ENCODE peak calls at places on chromosomes 11 and 22, in nine cellular contexts. X, I, B, U, H, A, Y, T and M are unnamed samples.
A peak's percentile ranks its signal among the peaks of the same experiment; 100 is the strongest.

GRCh38 chr11:61890536-61891330 is 612 bp downstream of the FADS3 start:
- DNase-seq in H (peak; percentile 67), U (peak; percentile 48), X (no peak), I (peak; percentile 50), Y (peak; percentile 48), A (peak; percentile 37), T (no peak), B (no peak), M (peak; percentile 81)

GRCh38 chr11:47028530-47029093 is 92.1 kb downstream of the CSTPP1 start:
- DNase-seq in X (no peak), U (no peak), H (no peak), A (no peak), T (no peak), B (no peak), I (no peak), Y (no peak), M (no peak)

GRCh38 chr11:74024630-74025029 is 15.7 kb upstream of the UCP3 start:
- DNase-seq in Y (no peak), U (no peak), T (no peak), X (no peak), A (no peak), B (no peak), I (peak; percentile 64), H (peak; percentile 66), M (peak; percentile 88)

GRCh38 chr11:76030286-76030685 is 176.0 kb downstream of the WNT11 start:
- DNase-seq in X (no peak), U (no peak), I (no peak), T (no peak), B (peak; percentile 89), Y (no peak), A (no peak), H (no peak), M (no peak)

GRCh38 chr11:34907934-34908593 is 8.1 kb downstream of the APIP start:
- DNase-seq in H (no peak), X (no peak), A (no peak), U (no peak), Y (no peak), B (no peak), T (no peak), I (no peak), M (no peak)

GRCh38 chr11:105870521-105871113 is 151.4 kb downstream of the MSANTD4 start:
- DNase-seq in X (no peak), B (no peak), A (no peak), I (no peak), U (no peak), H (no peak), Y (no peak), T (no peak), M (peak; percentile 15)

GRCh38 chr11:85930879-85931366 is 75.7 kb downstream of the CCDC83 start:
- DNase-seq in X (no peak), I (no peak), H (no peak), T (no peak), B (no peak), U (no peak), Y (no peak), A (no peak), M (no peak)

GRCh38 chr22:50599816-50600454 is 658 bp upstream of the MAPK8IP2 start:
- DNase-seq in A (no peak), X (no peak), T (no peak), B (no peak), Y (no peak), I (peak; percentile 56), H (peak; percentile 82), U (peak; percentile 57), M (no peak)

GRCh38 chr22:47659467-47660302 is 897.2 kb downstream of the TBC1D22A start:
- DNase-seq in X (no peak), I (no peak), U (no peak), T (no peak), H (no peak), B (no peak), Y (no peak), A (no peak), M (no peak)

GRCh38 chr11:29119691-29120328 is 897.0 kb downstream of the KCNA4 start:
- DNase-seq in H (no peak), I (no peak), B (peak; percentile 71), X (no peak), A (no peak), U (no peak), T (no peak), Y (no peak), M (peak; percentile 72)

GRCh38 chr11:62401781-62402180 is 17.1 kb upstream of the SCGB1A1 start:
- DNase-seq in T (no peak), U (no peak), Y (no peak), B (no peak), H (no peak), A (no peak), X (no peak), I (no peak), M (no peak)

DNA sequence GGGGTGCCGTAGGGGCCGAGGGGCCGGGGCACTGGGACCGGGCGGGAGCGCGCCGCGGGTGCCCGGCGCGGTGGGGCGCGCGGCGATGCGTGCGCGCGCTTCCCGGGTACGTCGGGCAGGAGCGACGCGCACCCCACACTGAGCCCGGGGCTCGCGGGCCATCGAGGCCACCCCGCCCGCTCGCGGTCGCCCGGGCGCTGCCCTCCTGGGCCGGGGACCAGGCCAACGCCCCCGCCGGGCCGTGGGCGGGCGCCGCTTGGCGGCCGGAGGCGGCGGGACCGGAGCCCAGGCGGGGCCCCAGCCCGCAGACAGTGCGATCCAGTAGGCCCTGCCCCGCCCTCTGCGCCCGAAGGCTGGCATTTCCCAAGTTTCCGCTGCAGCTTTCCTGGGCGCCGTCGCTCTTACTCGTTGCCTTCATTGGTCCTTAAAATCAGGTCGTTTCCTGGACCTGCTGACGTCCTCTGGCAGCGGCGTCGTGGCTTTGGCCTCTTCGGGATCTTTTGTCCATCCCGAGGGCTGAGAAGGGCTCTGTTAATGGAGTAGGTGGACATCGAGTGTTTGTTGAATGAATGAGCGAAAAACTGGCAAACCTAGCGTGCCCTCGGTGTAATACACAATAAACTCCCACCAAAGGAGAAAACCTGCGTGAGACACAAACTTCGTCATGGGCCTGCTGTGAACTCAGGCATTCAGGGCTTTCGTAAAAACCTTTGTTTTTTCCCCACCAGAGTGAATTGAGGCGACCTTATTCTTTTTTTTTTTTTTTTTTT is 638 bp downstream of the PARVA start:
- DNase-seq in T (no peak), I (peak; percentile 74), U (peak; percentile 51), A (no peak), Y (no peak), X (no peak), B (peak; percentile 38), H (no peak), M (peak; percentile 87)
- TF ChIP-seq CTCF in T (no peak), I (peak; percentile 41), U (peak; percentile 33), A (no peak), Y (no peak), X (no peak), B (peak; percentile 52), H (peak; percentile 13), M (peak; percentile 12)

GRCh38 chr11:10261821-10262220 is 32.2 kb downstream of the SBF2 start:
- DNase-seq in I (no peak), T (no peak), Y (no peak), B (no peak), X (no peak), H (no peak), U (no peak), A (no peak), M (no peak)

GRCh38 chr11:10255388-10256125 is 38.5 kb downstream of the SBF2 start:
- DNase-seq in Y (no peak), B (no peak), U (no peak), A (no peak), H (no peak), I (no peak), T (no peak), X (no peak), M (no peak)

GRCh38 chr11:10257478-10257877 is 36.5 kb downstream of the SBF2 start:
- DNase-seq in U (no peak), X (no peak), I (no peak), Y (no peak), B (no peak), H (no peak), A (no peak), T (no peak), M (no peak)
- H3K4me3 ChIP-seq in U (no peak overlapping the region), X (no peak overlapping the region), I (no peak overlapping the region), Y (no peak overlapping the region), B (no peak overlapping the region), H (no peak overlapping the region), A (no peak overlapping the region), T (no peak overlapping the region), M (no peak overlapping the region)

GRCh38 chr11:2519517-2519878 is 74.7 kb downstream of the KCNQ1 start:
- DNase-seq in U (no peak), T (no peak), Y (no peak), H (no peak), I (no peak), B (no peak), A (no peak), X (no peak), M (no peak)

GRCh38 chr11:2518983-2519340 is 74.2 kb downstream of the KCNQ1 start:
- DNase-seq in H (no peak), T (peak; percentile 7), X (no peak), I (peak; percentile 10), A (no peak), U (no peak), Y (no peak), B (no peak), M (no peak)

GRCh38 chr11:2521081-2521480 is 76.3 kb downstream of the KCNQ1 start:
- DNase-seq in A (no peak), U (no peak), B (no peak), I (no peak), Y (no peak), H (no peak), X (no peak), T (peak; percentile 18), M (no peak)

GRCh38 chr11:2520736-2521035 is 75.9 kb downstream of the KCNQ1 start:
- DNase-seq in B (no peak), T (no peak), U (no peak), Y (no peak), I (no peak), A (no peak), H (no peak), X (no peak), M (no peak)

GRCh38 chr11:2519879-2520735 is 75.3 kb downstream of the KCNQ1 start:
- DNase-seq in A (no peak), T (peak; percentile 13), Y (no peak), B (no peak), X (no peak), U (no peak), H (no peak), I (peak; percentile 6), M (no peak)
- TF ChIP-seq CTCF in A (no peak), T (no peak), Y (no peak), B (no peak), X (no peak), U (no peak), H (no peak), I (no peak), M (no peak)

DNA sequence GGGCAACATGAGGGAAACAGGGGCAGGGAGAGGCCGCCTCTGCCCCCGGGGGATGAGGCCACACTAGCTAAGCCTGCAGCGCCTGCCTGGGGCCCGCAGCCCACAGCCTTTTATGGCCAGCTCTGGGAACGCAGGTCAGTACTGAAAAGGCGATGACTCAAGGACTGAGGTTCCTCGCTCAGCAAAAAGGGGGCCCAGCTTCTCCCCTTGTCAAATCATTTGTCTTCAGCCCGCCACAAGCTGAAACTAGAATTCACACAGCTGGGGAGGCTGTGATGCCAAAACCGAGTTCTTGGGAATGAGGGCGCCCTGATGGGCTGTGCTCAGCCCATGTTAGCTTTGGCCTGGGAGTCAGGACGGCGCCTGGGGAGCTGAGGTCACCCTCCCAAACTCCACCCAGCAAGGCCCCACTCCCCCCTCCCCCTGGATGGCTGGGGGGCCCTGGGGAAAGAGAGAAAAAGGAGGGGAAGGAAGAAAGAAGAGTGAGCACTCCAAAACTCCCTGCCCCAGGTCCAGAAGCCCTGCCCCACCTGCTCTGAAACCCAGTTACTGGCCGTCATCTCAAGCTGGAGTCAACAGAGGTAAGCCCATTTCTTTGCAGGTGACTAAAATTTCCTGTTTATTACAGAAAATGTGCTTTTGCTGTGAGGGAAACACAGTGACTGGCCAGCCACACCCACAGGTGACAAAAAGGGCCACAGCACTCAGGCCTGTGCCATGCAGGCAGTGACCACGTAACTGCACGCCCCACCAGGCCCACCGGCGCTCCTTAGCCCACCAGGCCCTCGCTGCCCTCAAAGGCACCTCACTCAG is 13.7 kb downstream of the EHD1 start:
- DNase-seq in B (no peak), H (no peak), A (no peak), X (no peak), T (no peak), U (peak; percentile 79), Y (peak; percentile 75), I (peak; percentile 75), M (peak; percentile 94)
- H3K4me3 ChIP-seq in B (no peak overlapping the region), H (no peak overlapping the region), A (no peak overlapping the region), X (peak overlapping the region; percentile 4), T (no peak overlapping the region), U (peak overlapping the region; percentile 14), Y (peak overlapping the region; percentile 59), I (peak overlapping the region; percentile 49), M (peak overlapping the region; percentile 22)